ENCODE peak calls at places on chromosomes 11 and 22, in five cellular contexts. X, T, O, H and R are unnamed samples.

GRCh38 chr11:39806652-39807051 is 1652.8 kb downstream of the LRRC4C start:
- DNase-seq in O (no peak), H (no peak), X (no peak), T (no peak), R (no peak)

GRCh38 chr11:96124155-96124554 is 200.2 kb upstream of the MTMR2 start:
- DNase-seq in T (no peak), O (no peak), X (no peak), H (no peak), R (no peak)

GRCh38 chr11:424232-424631 is 9.4 kb upstream of the SIGIRR start:
- DNase-seq in O (no peak), H (no peak), X (no peak), T (no peak), R (no peak)

GRCh38 chr11:119779195-119780071 is 50.4 kb upstream of the NECTIN1 start:
- DNase-seq in T (no peak), H (no peak), X (no peak), O (no peak), R (no peak)

GRCh38 chr11:17774232-17775034 is 39.9 kb downstream of the KCNC1 start:
- DNase-seq in O (no peak), X (no peak), H (no peak), T (no peak), R (no peak)

GRCh38 chr11:110955797-110956196 is 243.6 kb upstream of the ARHGAP20 start:
- DNase-seq in T (no peak), H (no peak), O (no peak), X (no peak), R (no peak)

GRCh38 chr11:85718991-85719807 is 33.2 kb upstream of the CCDC89 start:
- DNase-seq in H (peak; percentile 97), O (no peak), T (peak; percentile 97), X (peak; percentile 91), R (no peak)

GRCh38 chr22:46042786-46043185 is 65.8 kb upstream of the WNT7B start:
- DNase-seq in X (no peak), H (no peak), T (no peak), O (no peak), R (no peak)

GRCh38 chr11:111412293-111412692 is 33.2 kb upstream of the POU2AF1 start:
- DNase-seq in T (no peak), X (no peak), H (no peak), O (no peak), R (no peak)

GRCh38 chr11:23041104-23041503 is 180.8 kb upstream of the CCDC179 start:
- DNase-seq in X (no peak), H (no peak), T (no peak), O (no peak), R (no peak)

GRCh38 chr11:126340960-126341709 is 14.4 kb upstream of the ST3GAL4 start:
- DNase-seq in T (no peak), O (no peak), X (no peak), H (no peak), R (no peak)

GRCh38 chr11:11798586-11799438 is 43.0 kb upstream of the USP47 start:
- DNase-seq in O (no peak), X (peak; percentile 78), H (peak; percentile 82), T (peak; percentile 38), R (peak; percentile 65)

GRCh38 chr11:69040581-69041260 is 8.0 kb upstream of the TPCN2 start:
- DNase-seq in O (no peak), X (no peak), T (peak; percentile 62), H (peak; percentile 87), R (no peak)

GRCh38 chr11:76808996-76809395 is 25.8 kb downstream of the TSKU start:
- DNase-seq in O (no peak), T (no peak), X (no peak), H (no peak), R (no peak)

GRCh38 chr11:60924906-60925684 is 835 bp downstream of the TMEM132A start:
- DNase-seq in O (no peak), H (no peak), X (no peak), T (no peak), R (no peak)

GRCh38 chr11:93396356-93396755 is 65.8 kb downstream of the DEUP1 start:
- DNase-seq in O (no peak), X (no peak), T (no peak), H (no peak), R (no peak)

GRCh38 chr22:37290737-37291136 is 8.4 kb downstream of the CYTH4 start:
- DNase-seq in O (no peak), H (peak; percentile 72), X (no peak), T (peak; percentile 32), R (no peak)

GRCh38 chr11:114057147-114057546 is 2.4 kb upstream of the ZBTB16 start:
- DNase-seq in T (no peak), O (no peak), H (no peak), X (no peak), R (no peak)

GRCh38 chr11:27497284-27497866 is 9.2 kb downstream of the LIN7C start:
- DNase-seq in H (peak; percentile 45), T (no peak), O (no peak), X (peak; percentile 33), R (no peak)

GRCh38 chr22:41589260-41589600 is 410 bp downstream of the PMM1 start:
- DNase-seq in T (no peak), O (no peak), X (no peak), H (no peak), R (no peak)

GRCh38 chr11:7495997-7496545 is 10.8 kb downstream of the OLFML1 start:
- DNase-seq in X (no peak), T (no peak), H (no peak), O (no peak), R (no peak)

GRCh38 chr11:69567951-69568808 is 72.8 kb upstream of the CCND1 start:
- DNase-seq in H (no peak), X (no peak), T (no peak), O (no peak), R (no peak)

GRCh38 chr11:2143652-2144548 is 4.7 kb upstream of the IGF2 start:
- DNase-seq in T (no peak), H (no peak), O (peak; percentile 81), X (peak; percentile 44), R (no peak)

GRCh38 chr11:66891849-66892660 is 35.2 kb downstream of the LRFN4 start:
- DNase-seq in O (no peak), X (peak; percentile 98), T (peak; percentile 81), H (peak; percentile 97), R (no peak)

GRCh38 chr11:46333129-46333947 is 13.9 kb upstream of the DGKZ start:
- DNase-seq in T (no peak), H (no peak), O (peak; percentile 89), X (no peak), R (no peak)

GRCh38 chr11:45294499-45294898 is 8.4 kb upstream of the SYT13 start:
- DNase-seq in T (no peak), O (no peak), H (no peak), X (no peak), R (no peak)

GRCh38 chr11:6251120-6251733 is 8.4 kb upstream of the CCKBR start:
- DNase-seq in H (peak; percentile 71), X (peak; percentile 74), O (no peak), T (peak; percentile 32), R (no peak)

GRCh38 chr11:113862430-113862829 is 12.9 kb downstream of the USP28 start:
- DNase-seq in T (no peak), H (no peak), X (peak; percentile 54), O (no peak), R (no peak)

GRCh38 chr11:119378851-119379465 is 2.5 kb downstream of the USP2 start:
- DNase-seq in O (no peak), H (no peak), X (no peak), T (no peak), R (no peak)

GRCh38 chr22:45999379-45999971 is 22.5 kb upstream of the WNT7B start:
- DNase-seq in H (no peak), O (no peak), T (no peak), X (no peak), R (no peak)

GRCh38 chr11:65476632-65477270 is 22.1 kb upstream of the MALAT1 start:
- DNase-seq in O (no peak), H (peak; percentile 49), X (no peak), T (no peak), R (no peak)

GRCh38 chr22:47198801-47199251 is 436.4 kb downstream of the TBC1D22A start:
- DNase-seq in O (peak; percentile 73), H (no peak), T (no peak), X (no peak), R (no peak)

GRCh38 chr22:47199949-47200272 is 437.5 kb downstream of the TBC1D22A start:
- DNase-seq in H (no peak), X (no peak), T (no peak), O (no peak), R (no peak)

GRCh38 chr22:47199261-47199948 is 437.0 kb downstream of the TBC1D22A start:
- DNase-seq in H (no peak), X (no peak), T (no peak), O (peak; percentile 80), R (no peak)

GRCh38 chr22:47201186-47201995 is 438.9 kb downstream of the TBC1D22A start:
- DNase-seq in T (no peak), H (no peak), O (peak; percentile 58), X (no peak), R (no peak)

GRCh38 chr22:47200273-47201051 is 438.0 kb downstream of the TBC1D22A start:
- DNase-seq in O (peak; percentile 70), X (no peak), T (no peak), H (peak; percentile 66), R (no peak)
- H3K9me3 ChIP-seq in O (no peaks in the 10 kb centered on the region), X (no peaks in the 10 kb centered on the region), T (no peaks in the 10 kb centered on the region), H (no peaks in the 10 kb centered on the region), R (no peaks in the 10 kb centered on the region)

GRCh38 chr22:49053574-49053973 is 774.1 kb downstream of the BRD1 start:
- DNase-seq in H (no peak), T (no peak), O (no peak), X (no peak), R (no peak)
- H3K9me3 ChIP-seq in H (no peaks in the 10 kb centered on the region), T (peaks cover 69% of the 10 kb centered on the region), O (no peaks in the 10 kb centered on the region), X (no peaks in the 10 kb centered on the region), R (no peaks in the 10 kb centered on the region)

DNA sequence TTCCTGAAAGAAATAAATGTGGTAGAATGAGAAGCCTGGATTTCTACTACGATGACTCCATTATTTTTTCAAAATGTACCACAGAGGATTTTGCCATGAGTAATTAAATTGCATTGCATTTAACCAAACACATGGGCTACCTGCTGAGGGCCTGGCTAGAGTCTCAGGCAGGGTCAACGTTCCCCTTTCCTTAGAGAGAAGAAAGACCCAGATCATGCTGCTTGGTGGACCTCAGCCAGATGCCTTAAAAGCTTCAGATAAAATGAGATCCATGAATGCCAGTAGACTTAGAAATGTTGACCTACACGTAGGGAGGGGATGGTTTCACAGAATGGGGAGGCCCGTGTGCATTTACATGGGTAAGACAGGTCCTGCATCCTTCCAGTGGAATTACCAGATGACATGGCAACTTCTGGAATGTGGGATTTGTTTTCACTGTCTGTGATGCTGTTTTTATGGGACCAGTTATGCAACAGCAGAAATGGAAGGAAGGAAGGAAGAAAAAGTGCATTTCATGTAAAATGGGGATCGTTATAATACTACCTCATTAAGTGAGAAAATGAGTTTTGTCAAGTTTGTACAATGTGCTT is 1069.4 kb downstream of the NTM start:
- DNase-seq in O (no peak), X (no peak), H (no peak), T (no peak), R (no peak)
- H3K9me3 ChIP-seq in O (no peaks in the 10 kb centered on the region), X (no peaks in the 10 kb centered on the region), H (no peaks in the 10 kb centered on the region), T (no peaks in the 10 kb centered on the region), R (no peaks in the 10 kb centered on the region)

DNA sequence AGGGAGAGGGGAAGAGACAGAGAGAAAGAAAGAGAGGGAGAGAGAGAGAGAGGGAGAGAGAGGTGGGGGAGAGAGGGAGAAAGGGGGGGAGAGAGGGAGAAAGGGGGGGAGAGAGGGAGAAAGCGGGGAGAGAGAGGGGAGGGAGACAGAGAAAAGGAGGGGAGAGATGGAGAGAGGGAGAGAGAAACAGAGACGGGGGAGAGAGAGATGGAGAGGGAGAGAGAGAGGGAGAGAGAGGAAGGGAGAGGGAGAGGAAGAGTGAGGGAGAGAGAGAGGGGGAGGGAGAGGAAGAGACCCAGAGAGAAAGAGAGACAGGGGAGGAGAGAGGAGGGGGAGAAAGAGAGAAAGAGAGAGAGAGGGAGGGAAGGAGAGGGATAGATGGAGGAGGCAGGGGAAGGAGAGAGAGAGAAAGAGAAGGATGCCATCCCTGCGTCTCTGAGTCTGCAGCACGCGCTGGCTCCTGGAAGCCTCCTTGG is 429.2 kb downstream of the TBC1D22A start:
- DNase-seq in O (no peak), H (no peak), T (no peak), X (no peak), R (no peak)
- H3K9me3 ChIP-seq in O (no peaks in the 10 kb centered on the region), H (no peaks in the 10 kb centered on the region), T (peaks cover 2% of the 10 kb centered on the region), X (no peaks in the 10 kb centered on the region), R (no peaks in the 10 kb centered on the region)